ENCODE peak calls at places on chromosomes 13 and 19, in nine cellular contexts. M, N, E, F, J, P, S, Q and I are unnamed samples.

GRCh38 chr13:65856464-65856863 is 1373.7 kb downstream of the PCDH9 start:
- DNase-seq in P (no peak), N (peak; percentile 68), S (no peak), M (no peak), E (peak; percentile 58), F (no peak), J (no peak), Q (peak; percentile 36), I (no peak)

GRCh38 chr19:10270180-10270615 is 722 bp upstream of the ICAM1 start:
- DNase-seq in E (no peak), N (no peak), F (peak; percentile 76), M (peak; percentile 54), Q (peak; percentile 53), J (no peak), S (no peak), P (no peak), I (no peak)

GRCh38 chr19:40799558-40800338 is 757 bp downstream of the EGLN2 start:
- DNase-seq in E (no peak), P (peak; percentile 64), N (no peak), S (peak; percentile 62), Q (peak; percentile 53), M (peak; percentile 78), J (no peak), F (peak; percentile 70), I (no peak)

GRCh38 chr19:10719466-10719961 is 1.6 kb downstream of the DNM2 start:
- DNase-seq in M (no peak), N (no peak), F (no peak), Q (no peak), J (no peak), S (no peak), P (no peak), E (no peak), I (no peak)

GRCh38 chr13:105979586-105979985 is 555.9 kb downstream of the EFNB2 start:
- DNase-seq in N (no peak), Q (peak; percentile 14), F (no peak), E (no peak), M (no peak), J (no peak), P (no peak), S (no peak), I (peak; percentile 67)

GRCh38 chr13:99067160-99067985 is 89.5 kb upstream of the DOCK9 start:
- DNase-seq in P (no peak), S (no peak), M (no peak), N (peak; percentile 73), Q (peak; percentile 53), J (peak; percentile 83), F (no peak), E (peak; percentile 94), I (no peak)

GRCh38 chr13:24149306-24150032 is 11.1 kb upstream of the SPATA13 start:
- DNase-seq in J (no peak), N (no peak), F (no peak), P (no peak), E (peak; percentile 49), M (no peak), Q (peak; percentile 67), S (no peak), I (no peak)

GRCh38 chr13:33153421-33154381 is 131.9 kb downstream of the STARD13 start:
- DNase-seq in E (peak; percentile 62), N (peak; percentile 91), F (peak; percentile 52), M (no peak), J (peak; percentile 4), Q (peak; percentile 63), S (no peak), P (peak; percentile 96), I (no peak)

GRCh38 chr13:32528358-32528757 is 10.2 kb downstream of the N4BP2L2 start:
- DNase-seq in N (no peak), F (no peak), J (no peak), Q (peak; percentile 29), S (no peak), E (peak; percentile 51), P (peak; percentile 9), M (no peak), I (no peak)

DNA sequence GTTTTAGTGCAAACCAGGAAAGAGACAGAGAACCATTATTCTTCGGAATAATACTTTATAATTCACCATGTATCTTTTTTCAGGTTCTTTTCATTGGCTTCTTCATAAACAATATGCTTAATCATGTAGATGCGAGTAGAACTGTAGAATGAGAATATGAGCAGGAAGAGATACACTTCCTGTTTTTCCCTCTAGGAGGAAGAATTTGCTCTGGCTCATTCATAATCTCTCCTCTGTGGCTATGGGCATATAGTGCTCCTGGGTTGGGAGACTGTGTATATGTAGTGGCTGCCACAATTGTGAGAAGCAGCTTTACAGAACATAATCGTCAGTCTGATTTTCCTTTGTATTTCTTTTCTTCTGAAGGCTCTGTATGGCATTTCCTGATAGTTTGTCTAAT is 2.8 kb upstream of the DCLK1 start:
- DNase-seq in S (no peak), N (no peak), E (no peak), P (peak; percentile 23), F (no peak), M (no peak), Q (peak; percentile 40), J (no peak), I (no peak)
- TF ChIP-seq CTCF in S (no peak), N (no peak), E (no peak), P (no peak), F (no peak), M (no peak), Q (peak; percentile 38), J (no peak), I (no peak)

DNA sequence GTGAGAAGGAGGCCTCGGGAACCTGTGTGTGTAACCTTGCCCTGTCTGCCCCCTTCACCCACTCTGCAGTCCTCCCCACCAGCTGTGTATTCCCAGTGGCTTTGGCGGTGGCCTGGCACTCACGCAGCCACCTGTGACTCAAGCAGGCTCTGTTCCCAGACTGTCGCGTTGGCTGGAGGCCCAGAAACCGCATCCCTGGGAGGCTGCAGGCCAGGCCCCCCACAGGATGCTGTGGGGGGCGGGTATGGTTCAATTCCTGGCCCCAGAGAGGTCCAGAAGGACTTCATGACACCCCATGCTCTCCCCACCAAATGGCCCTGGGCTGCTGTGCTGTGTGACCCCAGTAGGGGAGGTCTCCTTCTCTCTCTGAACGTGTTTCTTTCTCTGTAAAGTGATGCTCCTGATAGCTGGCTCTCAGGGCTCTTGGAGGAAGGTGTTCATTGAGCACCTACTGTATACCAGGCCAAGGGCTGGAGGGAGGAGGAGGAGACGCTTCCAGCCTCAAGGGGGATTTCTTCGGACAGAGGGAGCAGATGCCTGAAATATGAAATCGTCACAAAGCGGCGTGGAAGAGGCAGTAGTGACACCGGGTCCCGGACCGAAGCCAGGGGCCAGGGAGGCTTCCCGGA is 1.9 kb upstream of the LINGO3 start:
- DNase-seq in P (no peak), M (no peak), E (peak; percentile 54), S (no peak), Q (peak; percentile 20), J (no peak), F (no peak), N (peak; percentile 45), I (no peak)
- TF ChIP-seq CTCF in P (no peak), M (no peak), E (no peak), S (no peak), Q (no peak), J (no peak), F (no peak), N (no peak), I (no peak)

GRCh38 chr19:29612801-29613595 is 6.9 kb downstream of the POP4 start:
- DNase-seq in J (no peak), N (no peak), Q (no peak), F (no peak), M (no peak), E (no peak), S (no peak), P (no peak), I (no peak)

GRCh38 chr19:29612121-29612520 is 6.0 kb downstream of the POP4 start:
- DNase-seq in J (no peak), P (no peak), M (no peak), N (no peak), Q (no peak), E (no peak), F (no peak), S (no peak), I (no peak)

GRCh38 chr19:29609636-29610035 is 3.6 kb downstream of the POP4 start:
- DNase-seq in Q (no peak), N (no peak), M (no peak), F (no peak), J (no peak), E (no peak), S (no peak), P (no peak), I (no peak)

GRCh38 chr19:29610213-29610573 is 4.1 kb downstream of the POP4 start:
- DNase-seq in M (no peak), P (no peak), Q (no peak), J (no peak), E (no peak), F (no peak), N (no peak), S (no peak), I (no peak)

DNA sequence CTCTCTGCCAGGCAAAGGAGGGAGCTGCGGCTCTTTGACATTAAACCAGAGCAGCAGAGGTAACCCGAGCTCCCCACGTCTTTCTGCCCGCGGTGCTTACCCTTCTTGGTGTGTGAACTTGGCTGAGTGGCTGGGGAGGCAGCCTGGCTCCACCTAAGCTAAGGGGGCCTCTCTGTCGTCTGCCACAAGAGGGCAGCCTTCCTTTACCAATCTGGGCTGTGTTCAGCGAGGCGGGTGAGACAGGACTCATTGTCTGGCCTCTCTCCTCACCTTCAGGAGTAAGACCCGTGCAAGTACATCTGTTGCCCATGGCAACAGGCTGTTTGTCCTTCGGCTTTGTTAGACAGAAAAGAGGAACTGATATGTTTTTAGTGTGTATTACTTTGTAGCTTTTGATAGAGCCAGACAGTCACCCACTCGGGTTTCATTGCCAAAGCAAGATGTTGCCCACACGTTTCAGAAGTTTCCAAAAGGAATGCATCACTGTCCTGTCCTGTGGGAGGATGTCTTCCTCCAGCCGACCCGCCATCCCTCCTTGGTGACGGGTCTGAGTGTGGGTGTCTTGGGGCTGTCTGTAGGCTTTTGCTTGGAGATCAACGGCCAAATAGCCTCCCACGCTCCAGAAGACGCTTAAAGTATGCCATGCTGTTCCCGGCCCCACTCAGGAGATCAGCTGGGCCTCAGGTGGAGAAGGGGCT is 4.6 kb downstream of the POP4 start:
- DNase-seq in F (peak; percentile 77), P (peak; percentile 64), Q (peak; percentile 86), J (no peak), N (peak; percentile 82), S (peak; percentile 89), E (peak; percentile 67), M (peak; percentile 80), I (peak; percentile 78)
- TF ChIP-seq CTCF in F (peak; percentile 91), P (peak; percentile 79), Q (peak; percentile 90), J (peak; percentile 90), N (peak; percentile 92), S (peak; percentile 54), E (peak; percentile 84), M (peak; percentile 71), I (peak; percentile 91)

DNA sequence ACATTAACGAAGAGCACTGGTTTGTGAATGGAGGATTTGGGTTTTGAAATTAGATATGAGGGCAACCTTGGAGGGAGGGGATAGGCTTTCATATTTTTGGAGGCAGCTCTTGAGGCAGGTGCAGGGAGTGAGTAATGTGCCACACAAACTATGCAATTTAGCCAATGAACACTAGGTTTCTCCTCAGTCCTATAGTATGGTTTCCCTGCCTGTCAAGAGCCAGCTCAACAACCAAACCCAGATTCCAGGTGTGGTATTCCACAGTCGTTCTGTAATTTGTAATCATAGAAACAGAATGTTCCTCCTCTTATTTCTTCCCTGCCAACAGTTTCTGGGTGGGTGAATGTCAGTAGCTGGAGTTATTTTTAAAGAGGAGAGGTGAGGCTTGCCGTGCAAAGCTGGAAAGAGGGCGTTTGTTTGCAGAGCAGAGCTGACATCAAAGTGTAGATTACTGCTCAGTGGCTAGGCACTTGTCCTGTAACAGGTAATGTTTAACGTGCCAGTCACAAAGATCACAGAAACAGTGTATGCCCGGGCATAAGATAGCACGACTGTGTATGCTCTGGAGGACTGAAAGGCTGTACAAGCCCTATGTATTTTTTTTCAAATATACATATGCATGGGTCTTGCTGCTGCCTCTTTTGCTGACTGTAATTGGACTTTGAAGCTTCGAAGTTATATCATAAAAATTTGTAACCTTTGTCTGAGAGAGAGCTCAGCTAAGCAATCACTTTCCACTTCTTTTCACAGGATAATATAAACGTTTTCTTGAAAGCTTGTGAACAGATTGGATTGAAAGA is 124.3 kb downstream of the LMO7 start:
- DNase-seq in E (peak; percentile 26), N (no peak), Q (no peak), F (no peak), P (peak; percentile 54), S (no peak), J (no peak), M (no peak), I (no peak)
- TF ChIP-seq CTCF in E (no peak), N (no peak), Q (no peak), F (peak; percentile 33), P (no peak), S (no peak), J (peak; percentile 18), M (no peak), I (no peak)